ENCODE peak calls at places on chromosomes 16 and 17, in five cellular contexts. Y is stomach, M is sigmoid colon, W is ovary, O is H1. G is an unnamed sample.

GRCh38 chr17:51423421-51424160 is 163.2 kb downstream of the UTP18 start:
- DNase-seq in Y (no peak), M (no peak), W (no peak), O (no peak), G (no peak)

GRCh38 chr16:67166883-67167168 is 2.3 kb downstream of the HSF4 start:
- DNase-seq in Y (no peak), M (no peak), W (no peak), O (no peak), G (no peak)

GRCh38 chr17:17665255-17665654 is 16.0 kb upstream of the RAI1 start:
- DNase-seq in Y (no peak), M (no peak), W (no peak), O (no peak), G (no peak)

GRCh38 chr17:83151442-83152220 is 72.2 kb downstream of the METRNL start:
- DNase-seq in Y (no peak), M (peak), W (no peak), O (no peak), G (peak)

GRCh38 chr17:27332485-27333409 is 38.8 kb downstream of the WSB1 start:
- DNase-seq in Y (peak), M (peak), W (peak), O (peak), G (peak)

GRCh38 chr17:7132511-7133094 is 18.0 kb upstream of the ASGR2 start:
- DNase-seq in Y (no peak), M (no peak), W (no peak), O (peak), G (no peak)

GRCh38 chr16:57964157-57964700 is 6.7 kb downstream of the CNGB1 start:
- DNase-seq in Y (no peak), M (no peak), W (no peak), O (no peak), G (no peak)

GRCh38 chr16:4918790-4919210 is 18.1 kb downstream of the PPL start:
- DNase-seq in Y (peak), M (no peak), W (no peak), O (no peak), G (no peak)

GRCh38 chr17:31535581-31535981 is 144.1 kb downstream of the RAB11FIP4 start:
- DNase-seq in Y (no peak), M (no peak), W (no peak), O (no peak), G (no peak)

GRCh38 chr17:80260791-80261158 is at the start of gene RNF213:
- DNase-seq in Y (peak), M (no peak), W (peak), O (no peak), G (no peak)

GRCh38 chr16:50697881-50698767 is 4.7 kb downstream of the NOD2 start:
- DNase-seq in Y (peak), M (no peak), W (no peak), O (no peak), G (no peak)

GRCh38 chr16:1310832-1311200 is 1.4 kb downstream of the UBE2I start:
- DNase-seq in Y (peak), M (no peak), W (no peak), O (no peak), G (no peak)

GRCh38 chr17:6695565-6695964 is 17.6 kb downstream of the SLC13A5 start:
- DNase-seq in Y (no peak), M (no peak), W (no peak), O (no peak), G (no peak)

GRCh38 chr16:19728636-19728965 is 10.5 kb downstream of the IQCK start:
- DNase-seq in Y (no peak), M (no peak), W (no peak), O (no peak), G (no peak)

GRCh38 chr17:76726231-76726765 is at the start of gene JMJD6:
- DNase-seq in Y (peak), M (peak), W (peak), O (peak), G (peak)
- TF ChIP-seq EP300 in Y (no peak), M (no peak), W (peak), O (no peak), G (no peak)

GRCh38 chr17:75737133-75737962 is 16.1 kb downstream of the ITGB4 start:
- DNase-seq in Y (no peak), M (no peak), W (no peak), O (no peak), G (no peak)

GRCh38 chr17:75740215-75740614 is 19.0 kb downstream of the ITGB4 start:
- DNase-seq in Y (no peak), M (no peak), W (no peak), O (no peak), G (no peak)

GRCh38 chr17:75739174-75739573 is 17.9 kb downstream of the ITGB4 start:
- DNase-seq in Y (no peak), M (no peak), W (no peak), O (no peak), G (no peak)

GRCh38 chr17:75739801-75740200 is 18.5 kb downstream of the ITGB4 start:
- DNase-seq in Y (no peak), M (no peak), W (no peak), O (no peak), G (no peak)

GRCh38 chr17:75738218-75738802 is 17.1 kb downstream of the ITGB4 start:
- DNase-seq in Y (no peak), M (no peak), W (no peak), O (no peak), G (no peak)
- TF ChIP-seq EP300 in Y (no peak), M (no peak), W (no peak), O (no peak), G (no peak)

DNA sequence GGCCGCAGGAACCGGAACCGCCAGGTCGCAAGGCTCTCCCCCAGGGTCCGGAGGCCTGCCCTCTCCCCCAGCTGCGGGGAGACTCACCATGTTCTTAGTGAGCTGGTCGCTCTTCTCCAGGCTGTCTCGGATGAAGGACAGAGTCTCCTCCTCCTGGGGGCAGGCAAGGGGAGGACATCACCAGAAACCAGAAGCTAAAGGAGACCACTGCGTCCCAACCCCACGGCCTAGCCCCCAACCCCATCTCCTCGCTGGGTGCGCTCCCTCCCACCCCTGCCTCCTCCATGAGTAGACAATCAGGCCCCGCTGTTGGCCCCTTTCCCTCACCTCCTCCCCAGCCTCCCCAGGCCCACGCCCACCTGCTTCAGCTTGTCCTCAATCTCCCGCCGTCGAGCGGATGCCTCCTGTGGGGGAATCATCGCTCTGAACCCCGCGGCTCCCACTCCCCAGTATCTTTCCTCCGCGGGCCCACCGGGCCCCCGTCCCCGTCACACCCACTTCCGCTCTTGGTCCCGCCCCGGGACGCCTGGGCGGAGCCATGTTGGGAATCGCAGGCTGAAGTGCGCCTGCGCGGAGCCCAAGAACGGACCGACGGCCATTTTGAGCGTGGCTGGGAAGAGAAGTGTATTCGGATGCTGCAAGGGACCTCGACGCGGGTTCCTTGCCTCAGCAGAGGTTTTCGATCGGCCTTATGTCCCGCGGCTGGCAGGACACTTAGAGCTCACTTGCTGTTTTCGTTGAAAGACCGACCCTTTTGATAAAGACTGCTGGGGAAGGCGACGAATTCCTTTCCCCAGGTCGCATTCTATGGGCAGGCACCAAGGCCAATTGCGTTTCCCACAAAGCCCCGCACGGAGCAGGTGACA is at the start of gene EXOC7:
- DNase-seq in Y (peak), M (peak), W (peak), O (peak), G (peak)
- TF ChIP-seq EP300 in Y (no peak), M (no peak), W (no peak), O (no peak), G (no peak)

DNA sequence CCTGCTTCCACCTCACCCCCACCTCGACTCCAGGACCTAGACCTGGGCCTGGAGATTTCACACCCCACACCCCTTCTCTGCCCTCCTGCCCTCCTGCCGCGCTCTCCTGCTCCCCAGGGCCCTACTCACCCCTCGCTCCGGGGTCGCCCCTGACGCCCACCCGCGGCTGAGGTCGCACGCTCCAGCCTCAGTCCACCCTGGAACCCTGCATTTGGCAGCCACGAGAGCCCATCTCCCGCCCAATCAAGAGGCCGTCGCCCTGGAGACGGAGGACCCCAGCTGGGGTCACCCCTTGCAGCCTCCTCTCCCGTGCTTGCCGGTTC is 16.1 kb downstream of the TLE7 start:
- DNase-seq in Y (no peak), M (no peak), W (no peak), O (no peak), G (no peak)
- TF ChIP-seq EP300 in Y (no peak), M (no peak), W (no peak), O (no peak), G (no peak)

GRCh38 chr16:76162046-76162445 is 115.2 kb upstream of the CNTNAP4 start:
- DNase-seq in Y (no peak), M (no peak), W (no peak), O (no peak), G (no peak)

DNA sequence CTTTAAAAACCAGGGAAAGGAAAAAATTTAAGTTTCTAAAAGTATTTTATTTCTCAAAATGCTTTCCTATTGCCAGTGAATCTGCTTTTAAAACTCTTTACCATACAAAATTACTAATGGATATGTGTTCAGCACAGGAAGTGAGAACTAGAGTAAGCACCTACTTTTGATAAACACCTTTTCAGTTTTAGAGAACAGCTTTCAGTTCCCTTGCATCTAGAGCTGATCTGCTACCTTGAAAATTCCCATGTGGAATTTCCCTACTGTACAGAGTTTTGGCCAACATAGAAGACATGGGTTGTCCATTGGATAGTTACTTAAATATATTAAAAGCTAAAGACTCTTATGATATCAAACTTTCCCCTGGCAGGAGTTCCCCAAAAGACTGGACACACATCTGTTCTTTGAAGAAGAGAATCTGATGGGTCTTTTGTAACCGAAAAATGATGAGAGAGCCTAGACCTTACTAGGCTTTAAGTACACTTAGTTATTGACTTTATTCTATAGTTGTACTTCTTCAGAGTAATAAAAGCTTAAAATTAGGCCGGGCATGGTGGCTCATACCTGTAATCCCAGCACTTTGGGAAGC is 112.1 kb upstream of the CNTNAP4 start:
- DNase-seq in Y (no peak), M (no peak), W (no peak), O (no peak), G (no peak)
- TF ChIP-seq EP300 in Y (no peak), M (no peak), W (no peak), O (no peak), G (no peak)

GRCh38 chr16:53910990-53911389 is 207.0 kb downstream of the FTO start:
- DNase-seq in Y (no peak), M (no peak), W (no peak), O (no peak), G (no peak)

GRCh38 chr16:53912155-53912554 is 208.2 kb downstream of the FTO start:
- DNase-seq in Y (no peak), M (no peak), W (no peak), O (no peak), G (no peak)

GRCh38 chr16:53911506-53911905 is 207.6 kb downstream of the FTO start:
- DNase-seq in Y (no peak), M (no peak), W (no peak), O (no peak), G (no peak)

GRCh38 chr16:53913920-53914319 is 210.0 kb downstream of the FTO start:
- DNase-seq in Y (no peak), M (no peak), W (no peak), O (no peak), G (no peak)

GRCh38 chr16:53913082-53913870 is 209.3 kb downstream of the FTO start:
- DNase-seq in Y (no peak), M (no peak), W (peak), O (no peak), G (no peak)
- TF ChIP-seq EP300 in Y (no peak), M (no peak), W (no peak), O (no peak), G (no peak)

GRCh38 chr16:27445502-27446175 is 43.7 kb downstream of the IL21R start:
- DNase-seq in Y (no peak), M (peak), W (no peak), O (no peak), G (no peak)
- TF ChIP-seq EP300 in Y (no peak), M (no peak), W (no peak), O (no peak), G (no peak)

GRCh38 chr16:54787045-54787444 is 143.6 kb upstream of the IRX5 start:
- DNase-seq in Y (no peak), M (no peak), W (no peak), O (no peak), G (no peak)

GRCh38 chr16:54798267-54798666 is 132.4 kb upstream of the IRX5 start:
- DNase-seq in Y (no peak), M (no peak), W (no peak), O (no peak), G (no peak)

GRCh38 chr16:54792811-54793210 is 137.9 kb upstream of the IRX5 start:
- DNase-seq in Y (no peak), M (no peak), W (no peak), O (no peak), G (peak)
- TF ChIP-seq EP300 in Y (no peak), M (no peak), W (no peak), O (no peak), G (no peak)

DNA sequence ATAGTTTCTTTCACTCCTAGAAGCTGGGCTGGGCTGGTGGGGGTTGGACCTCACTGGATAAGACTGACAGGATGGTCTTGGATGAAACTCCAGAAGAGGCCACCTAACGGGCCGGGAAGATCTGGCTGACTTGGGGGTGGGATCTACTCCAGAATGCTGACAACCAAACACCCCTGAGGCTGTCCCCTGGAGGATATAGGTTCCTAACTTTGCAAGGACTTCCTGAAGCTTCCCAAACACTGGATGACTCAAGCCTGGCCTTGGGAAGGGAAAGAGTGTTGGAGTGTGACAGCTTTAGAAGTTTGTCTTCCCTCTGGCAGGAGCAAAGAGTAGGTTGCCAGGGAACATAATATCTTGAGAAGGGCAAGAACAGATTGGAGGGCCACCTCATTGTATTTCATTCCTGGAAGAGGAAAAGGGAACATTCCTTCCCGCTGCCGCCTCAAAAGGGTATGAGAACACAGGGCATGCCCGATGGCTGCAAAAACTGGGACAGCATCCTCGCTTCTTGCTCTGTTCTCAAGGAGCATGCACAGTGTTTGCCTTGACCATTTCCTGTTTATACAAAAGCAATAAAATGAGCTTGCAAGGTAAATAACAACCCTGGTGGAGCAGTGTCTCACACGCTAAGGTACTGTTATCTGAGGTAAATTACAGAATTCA is 6.8 kb upstream of the CYB5B start:
- DNase-seq in Y (no peak), M (no peak), W (no peak), O (no peak), G (no peak)
- TF ChIP-seq EP300 in Y (no peak), M (no peak), W (no peak), O (no peak), G (no peak)

GRCh38 chr17:74777884-74778490 is 1.8 kb upstream of the NAT9 start:
- DNase-seq in Y (no peak), M (no peak), W (no peak), O (no peak), G (no peak)

GRCh38 chr17:74773871-74774286 is 2.3 kb downstream of the NAT9 start:
- DNase-seq in Y (no peak), M (no peak), W (no peak), O (no peak), G (no peak)

GRCh38 chr17:74776990-74777389 is 845 bp upstream of the NAT9 start:
- DNase-seq in Y (no peak), M (no peak), W (no peak), O (no peak), G (no peak)

GRCh38 chr17:74775409-74776043 is 619 bp downstream of the NAT9 start:
- DNase-seq in Y (no peak), M (no peak), W (no peak), O (no peak), G (no peak)

DNA sequence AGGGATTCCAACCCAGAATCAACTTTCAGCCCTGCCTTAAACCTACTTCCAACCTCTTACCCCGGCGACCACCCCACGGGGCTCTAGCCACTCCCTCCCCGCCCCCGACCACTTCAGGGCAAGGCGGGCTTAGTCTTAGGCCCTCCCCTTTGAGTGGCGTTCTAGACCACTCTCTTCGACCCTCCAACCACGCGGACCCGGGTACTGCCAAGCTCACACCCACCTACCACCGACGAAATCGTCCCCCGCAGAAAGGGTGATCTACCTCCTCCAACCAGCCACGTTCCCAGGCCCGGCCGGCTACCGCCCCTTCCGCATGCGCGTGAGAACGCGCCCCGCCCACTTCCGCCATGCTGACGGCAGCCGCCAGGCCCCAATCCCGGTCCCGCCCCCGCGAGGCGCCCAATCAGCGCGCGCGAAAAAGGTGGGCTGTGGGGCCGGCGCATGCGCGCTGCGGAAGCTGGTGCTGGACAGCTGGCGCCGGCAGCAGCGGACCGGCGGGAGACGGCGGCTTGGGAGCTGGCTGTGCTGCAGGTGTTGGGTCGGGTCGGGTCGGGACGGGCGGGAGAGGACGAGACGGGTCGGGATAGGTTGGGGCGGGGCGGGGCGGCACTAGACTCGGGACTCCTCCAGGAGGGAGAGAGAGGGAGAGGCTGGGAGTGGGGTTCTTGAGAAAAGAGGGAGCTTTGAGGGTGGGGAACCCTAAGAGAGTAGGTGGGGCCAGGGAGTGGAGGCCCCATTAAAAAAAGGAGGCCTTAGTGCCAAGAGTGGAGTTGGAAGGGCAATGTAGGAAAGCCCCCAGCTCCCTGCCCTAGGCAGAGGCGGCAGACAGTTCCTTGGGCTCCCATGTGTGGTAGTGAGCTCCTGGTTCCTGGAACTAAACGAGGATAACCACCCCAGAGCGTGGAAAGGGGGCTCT is at the start of gene NAT9:
- DNase-seq in Y (peak), M (peak), W (peak), O (peak), G (peak)
- TF ChIP-seq EP300 in Y (peak), M (no peak), W (no peak), O (no peak), G (no peak)

G was measured in esophagus muscularis mucosa.